ENCODE peak calls at places on chromosomes 6 and 20, in five cellular contexts. One of them, this sample, is unnamed.

GRCh38 chr6:147207851-147208754 is 3.9 kb downstream of the STXBP5 start:
- DNase-seq in GM12865: no peak
- DNase-seq in A549: no peak
- DNase-seq in substantia nigra: no peak
- DNase-seq in CD4-positive, CD25-positive, alpha-beta regulatory T cell: no peak
- DNase-seq in this sample: no peak

GRCh38 chr6:154410619-154411044 is 54.0 kb upstream of the IPCEF1 start:
- DNase-seq in substantia nigra: no peak
- DNase-seq in CD4-positive, CD25-positive, alpha-beta regulatory T cell: no peak
- DNase-seq in A549: peak
- DNase-seq in GM12865: peak
- DNase-seq in this sample: peak

GRCh38 chr20:24339179-24339578 is 130.2 kb upstream of the SYNDIG1 start:
- DNase-seq in GM12865: no peak
- DNase-seq in A549: no peak
- DNase-seq in substantia nigra: no peak
- DNase-seq in CD4-positive, CD25-positive, alpha-beta regulatory T cell: no peak
- DNase-seq in this sample: no peak

GRCh38 chr6:27159725-27160124 is 87.8 kb upstream of the PRSS16 start:
- DNase-seq in A549: no peak
- DNase-seq in substantia nigra: no peak
- DNase-seq in CD4-positive, CD25-positive, alpha-beta regulatory T cell: no peak
- DNase-seq in GM12865: no peak
- DNase-seq in this sample: no peak

GRCh38 chr6:170243386-170243785 is 47.5 kb downstream of the DLL1 start:
- DNase-seq in A549: no peak
- DNase-seq in CD4-positive, CD25-positive, alpha-beta regulatory T cell: no peak
- DNase-seq in substantia nigra: no peak
- DNase-seq in GM12865: no peak
- DNase-seq in this sample: no peak

GRCh38 chr6:42263165-42263852 is 45.6 kb upstream of the MRPS10 start:
- DNase-seq in A549: no peak
- DNase-seq in CD4-positive, CD25-positive, alpha-beta regulatory T cell: no peak
- DNase-seq in substantia nigra: no peak
- DNase-seq in GM12865: no peak
- DNase-seq in this sample: no peak

GRCh38 chr6:68635706-68636513 is 828 bp downstream of the ADGRB3 start:
- DNase-seq in substantia nigra: peak
- DNase-seq in CD4-positive, CD25-positive, alpha-beta regulatory T cell: no peak
- DNase-seq in A549: no peak
- DNase-seq in GM12865: peak
- DNase-seq in this sample: peak

GRCh38 chr6:54718541-54719023 is 128.0 kb upstream of the FAM83B start:
- DNase-seq in GM12865: no peak
- DNase-seq in CD4-positive, CD25-positive, alpha-beta regulatory T cell: no peak
- DNase-seq in A549: no peak
- DNase-seq in substantia nigra: no peak
- DNase-seq in this sample: no peak

GRCh38 chr6:116229287-116229913 is 24.5 kb downstream of the TSPYL4 start:
- DNase-seq in A549: no peak
- DNase-seq in substantia nigra: peak
- DNase-seq in CD4-positive, CD25-positive, alpha-beta regulatory T cell: no peak
- DNase-seq in GM12865: peak
- DNase-seq in this sample: peak

GRCh38 chr20:35953411-35954199 is 697 bp downstream of the SCAND1 start:
- DNase-seq in CD4-positive, CD25-positive, alpha-beta regulatory T cell: peak
- DNase-seq in substantia nigra: peak
- DNase-seq in A549: peak
- DNase-seq in GM12865: peak
- DNase-seq in this sample: no peak

GRCh38 chr6:53361549-53362031 is 12.8 kb upstream of the ELOVL5 start:
- DNase-seq in GM12865: peak
- DNase-seq in CD4-positive, CD25-positive, alpha-beta regulatory T cell: peak
- DNase-seq in A549: no peak
- DNase-seq in substantia nigra: no peak
- DNase-seq in this sample: peak